ENCODE peak calls at places on chromosomes 16 and 17, in nine cellular contexts. A, H, Z, F, B, X, Q, J and R are unnamed samples.

GRCh38 chr17:48488548-48489106 is 42.2 kb downstream of the HOXB1 start:
- DNase-seq in X (no peak), Q (no peak), A (no peak), J (no peak), Z (no peak), H (no peak), B (no peak), F (no peak), R (no peak)

GRCh38 chr16:13348416-13348815 is 447.0 kb downstream of the SHISA9 start:
- DNase-seq in X (no peak), H (no peak), A (no peak), J (no peak), Z (no peak), F (no peak), Q (no peak), B (no peak), R (no peak)

GRCh38 chr17:48577330-48577945 is 712 bp downstream of the HOXB4 start:
- DNase-seq in J (no peak), A (no peak), X (no peak), Z (no peak), Q (no peak), H (no peak), F (no peak), B (no peak), R (no peak)

GRCh38 chr17:37518816-37519215 is 29.1 kb downstream of the DUSP14 start:
- DNase-seq in X (no peak), F (no peak), B (peak; percentile 20), Z (no peak), Q (no peak), A (peak; percentile 37), J (no peak), H (no peak), R (no peak)

GRCh38 chr16:6573577-6573976 is 759.1 kb upstream of the RBFOX1 start:
- DNase-seq in Z (no peak), B (no peak), A (peak; percentile 82), X (peak; percentile 45), H (no peak), Q (no peak), J (no peak), F (no peak), R (no peak)

GRCh38 chr17:57676543-57676942 is 68.6 kb downstream of the CCDC182 start:
- DNase-seq in Z (no peak), F (no peak), Q (no peak), X (no peak), A (no peak), B (no peak), J (no peak), H (no peak), R (no peak)

GRCh38 chr16:57889522-57889921 is 81.4 kb downstream of the CNGB1 start:
- DNase-seq in A (no peak), F (no peak), B (no peak), Z (no peak), X (no peak), J (no peak), H (no peak), Q (no peak), R (no peak)

GRCh38 chr17:46192484-46193245 is 564 bp downstream of the KANSL1 start:
- DNase-seq in H (peak; percentile 89), Q (peak; percentile 67), Z (peak; percentile 61), F (peak; percentile 79), B (peak; percentile 80), J (peak; percentile 49), X (peak; percentile 75), A (peak; percentile 93), R (peak; percentile 68)

GRCh38 chr17:6305613-6306360 is 129.1 kb downstream of the AIPL1 start:
- DNase-seq in A (no peak), H (no peak), J (no peak), B (no peak), Z (no peak), X (no peak), Q (no peak), F (no peak), R (no peak)

GRCh38 chr16:27235938-27236245 is 32.6 kb downstream of the KDM8 start:
- DNase-seq in A (no peak), X (no peak), F (no peak), H (no peak), Q (no peak), Z (no peak), B (no peak), J (no peak), R (no peak)

GRCh38 chr17:82053556-82054263 is 2.0 kb downstream of the GPS1 start:
- DNase-seq in Z (no peak), F (no peak), Q (no peak), J (no peak), X (no peak), B (no peak), A (no peak), H (no peak), R (no peak)

GRCh38 chr16:26345951-26346350 is 654.2 kb downstream of the HS3ST4 start:
- DNase-seq in Q (no peak), Z (no peak), X (no peak), J (no peak), F (no peak), A (no peak), H (no peak), B (no peak), R (no peak)

GRCh38 chr17:65690626-65691310 is 129.3 kb upstream of the AXIN2 start:
- DNase-seq in Q (no peak), B (no peak), Z (no peak), H (no peak), X (no peak), F (no peak), A (no peak), J (no peak), R (no peak)

GRCh38 chr17:15490634-15491261 is 23.3 kb upstream of the CDRT4 start:
- DNase-seq in X (no peak), Q (peak; percentile 73), F (peak; percentile 52), H (no peak), J (peak; percentile 68), Z (peak; percentile 56), B (peak; percentile 91), A (peak; percentile 75), R (peak; percentile 90)

GRCh38 chr17:81558941-81559806 is 7.0 kb upstream of the FAAP100 start:
- DNase-seq in A (no peak), Q (peak; percentile 20), X (no peak), Z (peak; percentile 63), B (no peak), F (no peak), H (peak; percentile 79), J (no peak), R (no peak)

GRCh38 chr17:18166894-18167293 is 16.7 kb upstream of the ALKBH5 start:
- DNase-seq in H (no peak), X (no peak), Q (no peak), F (no peak), B (no peak), J (no peak), A (no peak), Z (no peak), R (no peak)

GRCh38 chr17:73043686-73044581 is 48.6 kb downstream of the SLC39A11 start:
- DNase-seq in A (no peak), J (peak; percentile 72), Z (no peak), X (no peak), F (no peak), H (no peak), B (no peak), Q (peak; percentile 92), R (no peak)

GRCh38 chr17:20993863-20994778 is 48.7 kb downstream of the USP22 start:
- DNase-seq in X (no peak), Z (no peak), Q (no peak), A (no peak), H (no peak), B (no peak), J (no peak), F (no peak), R (no peak)

GRCh38 chr16:89134269-89134668 is 37.3 kb upstream of the CDH15 start:
- DNase-seq in X (no peak), Q (no peak), F (no peak), Z (no peak), A (no peak), B (no peak), J (no peak), H (no peak), R (no peak)

GRCh38 chr17:48804936-48805411 is 12.1 kb downstream of the TTLL6 start:
- DNase-seq in Z (peak; percentile 94), F (peak; percentile 82), H (peak; percentile 96), X (peak; percentile 79), J (no peak), B (peak; percentile 82), Q (peak; percentile 60), A (peak; percentile 52), R (peak; percentile 68)

GRCh38 chr16:49338867-49339266 is 34.7 kb upstream of the C16orf78 start:
- DNase-seq in Z (no peak), X (no peak), A (no peak), H (no peak), J (no peak), F (no peak), B (no peak), Q (no peak), R (no peak)

GRCh38 chr17:43020789-43021738 is 1.1 kb downstream of the VAT1 start:
- DNase-seq in A (no peak), F (peak; percentile 83), Z (peak; percentile 64), H (peak; percentile 89), J (peak; percentile 41), X (peak; percentile 87), B (peak; percentile 91), Q (peak; percentile 76), R (peak; percentile 81)

GRCh38 chr16:54402873-54403272 is 116.3 kb upstream of the IRX3 start:
- DNase-seq in B (no peak), A (no peak), X (no peak), H (no peak), Q (no peak), Z (no peak), J (no peak), F (no peak), R (no peak)

GRCh38 chr16:51144203-51144602 is 6.9 kb downstream of the SALL1 start:
- DNase-seq in Z (no peak), Q (no peak), B (no peak), A (no peak), F (no peak), X (no peak), J (no peak), H (no peak), R (no peak)

GRCh38 chr17:19729900-19730299 is 13.5 kb upstream of the SLC47A2 start:
- DNase-seq in Z (no peak), Q (no peak), H (no peak), J (no peak), B (no peak), X (no peak), F (no peak), A (no peak), R (no peak)

GRCh38 chr16:19294156-19294649 is 8.7 kb downstream of the CLEC19A start:
- DNase-seq in Q (peak; percentile 21), Z (no peak), B (no peak), X (no peak), J (no peak), H (no peak), F (no peak), A (peak; percentile 52), R (no peak)

GRCh38 chr17:78476973-78477372 is 98.5 kb downstream of the PGS1 start:
- DNase-seq in X (peak; percentile 55), B (no peak), J (no peak), Q (no peak), Z (no peak), F (no peak), H (no peak), A (no peak), R (no peak)

GRCh38 chr17:82230627-82231311 is 1.9 kb downstream of the SLC16A3 start:
- DNase-seq in B (peak; percentile 86), Q (peak; percentile 91), A (peak; percentile 50), F (peak; percentile 93), Z (peak; percentile 79), H (peak; percentile 79), X (peak; percentile 91), J (peak; percentile 82), R (peak; percentile 95)

GRCh38 chr17:73249700-73250099 is 12.0 kb downstream of the CPSF4L start:
- DNase-seq in X (no peak), J (no peak), Q (no peak), F (no peak), H (no peak), A (no peak), B (no peak), Z (no peak), R (no peak)

GRCh38 chr17:4551141-4551540 is 4.0 kb downstream of the MYBBP1A start:
- DNase-seq in A (no peak), H (no peak), F (no peak), Z (peak; percentile 34), J (no peak), B (no peak), Q (no peak), X (no peak), R (no peak)

GRCh38 chr17:57461082-57461481 is 204.8 kb downstream of the MSI2 start:
- DNase-seq in J (peak; percentile 21), A (no peak), F (no peak), Z (no peak), H (no peak), Q (no peak), X (no peak), B (no peak), R (peak; percentile 43)